ENCODE peak calls at places on chromosomes 3 and 15, in five cellular contexts. A is HFFc6; S is glutamatergic neuron; N is cardiac fibroblast; L is CD8-positive, alpha-beta T cell. F is an unnamed sample.
A peak's percentile ranks its signal among the peaks of the same experiment; 100 is the strongest.

GRCh38 chr3:123658860-123659221 is 74.0 kb upstream of the HACD2 start:
- DNase-seq in L (no peak), S (no peak), A (no peak), N (peak; percentile 27), F (no peak)

GRCh38 chr3:171351676-171352075 is 108.5 kb downstream of the TNIK start:
- DNase-seq in A (peak; percentile 96), S (no peak), N (peak; percentile 82), L (no peak), F (peak; percentile 84)

GRCh38 chr15:40295297-40295696 is 12.4 kb upstream of the ANKRD63 start:
- DNase-seq in A (no peak), N (no peak), L (no peak), S (no peak), F (no peak)

GRCh38 chr3:148379763-148380162 is 317.9 kb upstream of the AGTR1 start:
- DNase-seq in S (no peak), N (peak; percentile 68), L (no peak), A (peak; percentile 61), F (peak; percentile 42)

GRCh38 chr15:60054472-60054871 is 50.4 kb downstream of the FOXB1 start:
- DNase-seq in N (no peak), A (no peak), S (no peak), L (no peak), F (no peak)

GRCh38 chr3:115683305-115683704 is 60.0 kb downstream of the GAP43 start:
- DNase-seq in A (no peak), S (no peak), N (no peak), L (no peak), F (no peak)

GRCh38 chr3:5317572-5317971 is 130.1 kb downstream of the EDEM1 start:
- DNase-seq in A (no peak), L (no peak), N (no peak), S (no peak), F (no peak)

GRCh38 chr3:98894791-98895576 is 6.5 kb downstream of the DCBLD2 start:
- DNase-seq in N (no peak), L (no peak), A (no peak), S (no peak), F (no peak)

GRCh38 chr3:73784647-73785420 is 160.1 kb upstream of the PDZRN3 start:
- DNase-seq in L (no peak), S (no peak), N (no peak), A (peak; percentile 62), F (no peak)

GRCh38 chr3:165624761-165625160 is 212.5 kb downstream of the BCHE start:
- DNase-seq in S (no peak), L (no peak), A (no peak), N (peak; percentile 10), F (no peak)

GRCh38 chr15:85504739-85505676 is 124.6 kb downstream of the AKAP13 start:
- DNase-seq in A (peak; percentile 66), N (peak; percentile 82), L (peak; percentile 16), S (no peak), F (peak; percentile 33)

GRCh38 chr3:13706451-13706850 is 157.5 kb downstream of the FBLN2 start:
- DNase-seq in N (no peak), L (no peak), A (no peak), S (peak; percentile 1), F (no peak)

GRCh38 chr3:148360046-148360445 is 337.7 kb upstream of the AGTR1 start:
- DNase-seq in A (peak; percentile 15), S (no peak), L (no peak), N (peak; percentile 23), F (peak; percentile 51)

GRCh38 chr3:49199244-49199899 is 28.0 kb downstream of the KLHDC8B start:
- DNase-seq in S (peak; percentile 25), N (peak; percentile 92), L (no peak), A (no peak), F (peak; percentile 64)

GRCh38 chr15:19987389-19988048 is 554.1 kb downstream of the GOLGA6L6 start:
- DNase-seq in A (no peak), L (no peak), N (no peak), S (no peak), F (no peak)
- TF ChIP-seq CTCF in A (peak; percentile 17), L (no peak), N (peak; percentile 15), S (no peak), F (no peak)

GRCh38 chr3:100603449-100603848 is 6.0 kb upstream of the ADGRG7 start:
- DNase-seq in S (no peak), N (peak; percentile 48), A (peak; percentile 29), L (no peak), F (no peak)
- TF ChIP-seq CTCF in S (no peak), N (peak; percentile 70), A (peak; percentile 72), L (no peak), F (peak; percentile 67)

DNA sequence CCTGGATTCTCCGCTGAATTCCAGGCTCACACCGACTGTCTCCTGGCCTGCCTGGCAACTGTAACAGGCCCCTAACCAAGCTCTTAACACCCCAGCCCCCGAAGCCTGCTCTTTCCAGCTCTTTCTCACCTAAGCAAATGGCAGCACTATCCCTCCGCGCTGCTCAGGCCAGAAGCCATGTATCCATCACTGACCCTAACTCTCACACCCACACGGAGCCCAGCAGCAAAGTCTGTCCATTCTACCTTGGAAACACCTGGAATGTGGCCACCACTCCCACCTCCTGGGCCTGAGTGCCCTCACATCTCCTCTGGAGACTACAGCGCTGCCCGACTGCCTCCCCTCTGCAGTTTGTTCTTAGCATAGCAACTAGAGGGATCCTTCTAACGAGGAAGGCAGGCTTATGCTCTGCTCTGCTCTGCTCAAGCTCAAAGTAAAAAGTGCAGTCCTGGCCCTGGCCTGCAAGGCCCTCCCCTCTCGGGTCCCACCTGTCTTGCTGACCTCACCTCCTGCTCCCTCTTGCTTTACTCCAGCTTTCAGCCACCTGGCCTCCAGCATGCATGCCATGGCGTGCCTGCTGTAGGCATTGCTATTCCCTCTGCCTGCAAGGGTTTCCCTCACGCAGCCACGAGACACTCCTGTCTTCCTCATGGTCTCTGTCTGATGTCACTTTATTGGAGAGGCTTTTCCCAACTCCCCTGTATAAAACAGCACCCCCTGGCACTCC is 27.2 kb downstream of the FEM1B start:
- DNase-seq in L (no peak), S (no peak), A (no peak), N (no peak), F (no peak)
- TF ChIP-seq CTCF in L (no peak), S (no peak), A (no peak), N (no peak), F (no peak)

DNA sequence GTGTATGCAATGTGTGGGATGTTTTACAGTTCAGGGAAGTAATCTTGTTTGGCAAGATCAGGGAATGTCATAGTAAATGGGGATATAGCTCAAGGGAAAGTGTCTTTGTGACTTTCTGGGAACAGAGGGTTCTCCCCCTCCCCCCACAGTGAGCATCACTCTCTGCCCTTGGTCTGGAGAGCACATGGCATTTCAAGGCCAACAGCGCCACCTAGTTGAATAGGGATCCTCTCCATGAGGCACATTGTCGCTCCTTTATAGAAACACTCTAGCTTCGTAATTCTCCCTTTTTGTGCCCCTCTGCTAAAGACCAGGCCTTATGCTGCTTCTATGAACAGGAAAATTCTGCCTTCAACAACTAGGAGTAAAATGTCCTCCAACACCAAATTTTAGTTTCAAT is 37.1 kb upstream of the ARNT2 start:
- DNase-seq in S (no peak), N (peak; percentile 16), A (no peak), L (no peak), F (no peak)
- TF ChIP-seq CTCF in S (no peak), N (peak; percentile 10), A (peak; percentile 39), L (no peak), F (no peak)

GRCh38 chr3:120568624-120569023 is 27.5 kb upstream of the NDUFB4 start:
- DNase-seq in N (no peak), S (no peak), A (peak; percentile 49), L (no peak), F (no peak)

GRCh38 chr3:120568198-120568523 is 28.0 kb upstream of the NDUFB4 start:
- DNase-seq in N (no peak), S (no peak), L (no peak), A (no peak), F (no peak)

GRCh38 chr3:120566243-120566980 is 29.7 kb upstream of the NDUFB4 start:
- DNase-seq in L (no peak), S (no peak), N (no peak), A (no peak), F (no peak)

GRCh38 chr3:120569224-120569915 is 26.8 kb upstream of the NDUFB4 start:
- DNase-seq in L (no peak), S (no peak), N (no peak), A (peak; percentile 15), F (no peak)

DNA sequence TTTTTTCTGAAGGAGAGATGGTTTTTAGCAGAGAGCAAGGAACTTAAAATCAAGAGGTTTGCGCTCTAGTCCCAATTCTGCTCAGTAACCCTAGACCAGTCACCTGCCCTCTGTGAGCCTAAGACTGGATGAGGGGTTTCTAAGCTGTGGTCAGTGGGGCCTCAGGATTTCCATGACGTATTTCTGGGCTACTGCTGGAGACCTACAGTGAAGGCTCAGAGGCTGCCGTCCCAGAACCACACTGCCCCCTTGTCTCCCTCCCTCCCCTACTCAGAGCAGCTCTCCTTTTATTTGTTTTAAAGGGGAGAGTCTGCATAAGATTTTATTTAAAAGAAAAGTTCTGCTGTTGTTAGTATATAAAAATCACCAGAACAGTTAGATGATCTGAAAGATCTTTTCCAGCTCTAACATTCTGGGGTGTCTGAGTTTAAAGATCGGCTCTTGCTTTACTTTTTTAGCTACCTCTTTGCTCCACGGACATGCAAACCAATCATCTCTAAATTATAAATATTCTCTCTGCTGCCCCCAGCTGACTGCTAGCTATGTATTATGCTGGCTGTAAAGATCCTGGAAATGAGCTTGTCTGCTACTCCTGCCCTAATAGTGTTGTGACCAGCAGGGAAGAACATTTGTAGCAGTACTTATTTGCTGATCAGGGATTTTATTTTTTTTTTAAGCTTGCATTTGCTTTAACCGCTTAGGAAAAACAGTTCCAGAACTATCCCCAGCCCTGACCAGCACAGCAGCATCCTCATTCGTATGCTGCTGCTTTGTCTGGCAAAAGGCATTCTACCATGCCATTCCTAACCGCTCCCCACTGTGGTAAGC is 28.6 kb upstream of the NDUFB4 start:
- DNase-seq in A (peak; percentile 69), N (peak; percentile 65), S (no peak), L (no peak), F (no peak)
- TF ChIP-seq CTCF in A (peak; percentile 70), N (peak; percentile 44), S (peak; percentile 23), L (peak; percentile 25), F (peak; percentile 49)

DNA sequence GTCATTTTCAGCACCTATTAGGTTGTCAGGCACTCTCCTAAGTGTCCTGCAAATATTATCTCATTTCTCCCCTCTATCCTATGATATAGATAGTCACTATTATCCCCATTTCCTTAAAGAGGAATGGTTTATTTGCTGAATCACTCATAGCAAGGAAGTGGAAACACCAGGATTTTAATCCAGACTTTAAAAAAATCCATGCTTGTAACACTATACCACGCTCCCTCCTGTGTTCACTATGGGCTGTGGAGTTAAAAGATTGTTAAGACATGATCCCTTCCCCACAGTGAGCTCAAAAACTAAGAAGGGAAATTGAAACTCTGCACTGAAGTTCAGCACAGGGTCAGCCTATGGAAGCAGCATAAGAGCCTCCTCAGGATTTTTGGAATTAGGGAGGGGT is 60.2 kb downstream of the TMEM39A start:
- DNase-seq in L (no peak), A (no peak), S (no peak), N (no peak), F (no peak)
- TF ChIP-seq CTCF in L (no peak), A (no peak), S (no peak), N (no peak), F (no peak)

F was measured in AG09309.